ENCODE peak calls at places on chromosomes 13 and 19, in four cellular contexts. R, M, P and K are unnamed samples.

GRCh38 chr19:33447336-33448158 is 74.0 kb downstream of the CEBPG start:
- DNase-seq in M (no peak), P (no peak), R (no peak), K (no peak)

GRCh38 chr19:1136201-1136600 is 32.4 kb downstream of the GPX4 start:
- DNase-seq in M (no peak), P (no peak), R (no peak), K (no peak)

GRCh38 chr13:41610426-41610825 is 153.1 kb downstream of the RGCC start:
- DNase-seq in M (no peak), P (no peak), R (peak), K (peak)

GRCh38 chr13:92574499-92574898 is 652.1 kb upstream of the GPC6 start:
- DNase-seq in R (no peak), M (no peak), P (no peak), K (no peak)

GRCh38 chr13:24763596-24764275 is at the start of gene RNF17:
- DNase-seq in R (no peak), P (no peak), M (no peak), K (no peak)

GRCh38 chr19:2722541-2723344 is 1.6 kb upstream of the DIRAS1 start:
- DNase-seq in P (peak), R (peak), M (no peak), K (no peak)

GRCh38 chr13:43293986-43294880 is 270.8 kb downstream of the DNAJC15 start:
- DNase-seq in M (no peak), P (no peak), R (no peak), K (no peak)

GRCh38 chr13:45584816-45585215 is 30.7 kb downstream of the ERICH6B start:
- DNase-seq in R (peak), P (peak), M (no peak), K (peak)

GRCh38 chr13:90049989-90050671 is 1297.4 kb upstream of the MIR17HG start:
- DNase-seq in P (no peak), M (no peak), R (no peak), K (no peak)

GRCh38 chr13:60028021-60028420 is 135.7 kb downstream of the DIAPH3 start:
- DNase-seq in M (no peak), R (no peak), P (no peak), K (no peak)

GRCh38 chr13:71320452-71320851 is 546.6 kb downstream of the DACH1 start:
- DNase-seq in P (peak), R (peak), M (no peak), K (peak)

GRCh38 chr13:71699342-71699741 is 167.7 kb downstream of the DACH1 start:
- DNase-seq in R (no peak), P (no peak), M (no peak), K (no peak)

GRCh38 chr19:11191273-11191755 is 6.0 kb downstream of the KANK2 start:
- DNase-seq in M (no peak), R (peak), P (peak), K (no peak)

GRCh38 chr19:19160489-19161035 is 9.5 kb downstream of the MEF2B start:
- DNase-seq in R (no peak), M (peak), P (no peak), K (no peak)

GRCh38 chr13:103788061-103788652 is 721.9 kb upstream of the SLC10A2 start:
- DNase-seq in M (no peak), R (no peak), P (no peak), K (no peak)

GRCh38 chr19:40219721-40220276 is 1.6 kb upstream of the TTC9B start:
- DNase-seq in M (no peak), R (peak), P (peak), K (no peak)

GRCh38 chr13:38879278-38879677 is 111.4 kb downstream of the STOML3 start:
- DNase-seq in R (no peak), P (no peak), M (no peak), K (no peak)

GRCh38 chr13:33183431-33184130 is 102.0 kb downstream of the STARD13 start:
- DNase-seq in R (no peak), M (no peak), P (no peak), K (no peak)

GRCh38 chr19:55255618-55256423 is 3.0 kb downstream of the PPP6R1 start:
- DNase-seq in P (peak), R (peak), M (no peak), K (peak)

GRCh38 chr19:2819540-2820111 is at the start of gene ZNF554:
- DNase-seq in P (peak), R (peak), M (peak), K (peak)

GRCh38 chr19:34995551-34995950 is 4.6 kb upstream of the GRAMD1A start:
- DNase-seq in P (no peak), R (peak), M (no peak), K (peak)

GRCh38 chr19:33622505-33622808 is 704 bp downstream of the CHST8 start:
- DNase-seq in R (no peak), P (no peak), M (no peak), K (no peak)

GRCh38 chr19:17448190-17448967 is at the start of gene TMEM221:
- DNase-seq in R (peak), P (peak), M (no peak), K (no peak)
- TF ChIP-seq PHF8 in R (no peak), P (no peak), M (peak), K (peak)

GRCh38 chr19:30074741-30075460 is 132.9 kb downstream of the URI1 start:
- DNase-seq in P (no peak), R (no peak), M (no peak), K (no peak)

GRCh38 chr19:30077851-30078355 is 135.9 kb downstream of the URI1 start:
- DNase-seq in M (no peak), P (no peak), R (no peak), K (no peak)

GRCh38 chr19:30078381-30078910 is 136.4 kb downstream of the URI1 start:
- DNase-seq in M (no peak), R (no peak), P (no peak), K (no peak)

GRCh38 chr19:30076101-30076551 is 134.1 kb downstream of the URI1 start:
- DNase-seq in M (no peak), P (no peak), R (no peak), K (no peak)

GRCh38 chr19:30076751-30077670 is 135.0 kb downstream of the URI1 start:
- DNase-seq in R (no peak), M (no peak), P (no peak), K (no peak)
- TF ChIP-seq PHF8 in R (no peak), M (no peak), P (no peak), K (no peak)

DNA sequence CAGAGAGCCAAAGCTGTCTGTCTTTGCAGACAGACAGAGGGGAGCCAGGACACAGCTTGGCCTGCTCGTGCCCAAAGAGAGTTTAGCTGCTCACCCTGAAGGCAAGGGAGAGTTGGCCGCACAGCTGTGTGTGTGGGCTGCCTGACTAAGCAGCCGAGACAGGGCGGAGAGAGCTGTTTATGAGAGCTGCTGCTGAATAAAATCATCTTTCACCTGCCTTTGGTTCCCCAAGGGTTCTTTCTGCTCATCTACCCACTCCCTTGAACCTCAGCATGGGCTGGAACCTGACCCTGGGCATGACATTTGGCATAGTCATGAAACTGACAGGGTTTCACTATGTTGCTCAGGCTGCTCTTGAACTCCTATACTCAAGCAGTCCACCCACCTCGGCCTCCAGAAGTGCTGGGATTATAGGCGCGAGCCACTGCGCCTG is 98.2 kb downstream of the RBM26 start:
- DNase-seq in P (no peak), M (no peak), R (peak), K (no peak)
- TF ChIP-seq PHF8 in P (no peak), M (no peak), R (no peak), K (no peak)

GRCh38 chr19:12230751-12231733 is 63.6 kb downstream of the ZNF44 start:
- DNase-seq in P (no peak), R (no peak), M (no peak), K (no peak)
- TF ChIP-seq PHF8 in P (no peak), R (no peak), M (no peak), K (no peak)

GRCh38 chr13:80338781-80339577 is 1.9 kb downstream of the SPRY2 start:
- DNase-seq in M (no peak), R (peak), P (peak), K (peak)
- TF ChIP-seq PHF8 in M (no peak), R (no peak), P (peak), K (peak)

GRCh38 chr19:50628146-50628545 is 11.5 kb downstream of the SYT3 start:
- DNase-seq in M (no peak), P (no peak), R (no peak), K (no peak)
- TF ChIP-seq PHF8 in M (no peak), P (no peak), R (no peak), K (no peak)

GRCh38 chr19:50512112-50512998 is 1.4 kb downstream of the ASPDH start:
- DNase-seq in R (no peak), P (no peak), M (no peak), K (no peak)

GRCh38 chr19:50511069-50511822 is at the start of gene JOSD2:
- DNase-seq in M (peak), P (peak), R (peak), K (peak)

GRCh38 chr19:50510121-50510670 is 795 bp downstream of the JOSD2 start:
- DNase-seq in M (no peak), P (no peak), R (no peak), K (no peak)

GRCh38 chr19:50509366-50509765 is 1.6 kb downstream of the JOSD2 start:
- DNase-seq in M (no peak), R (no peak), P (peak), K (no peak)

GRCh38 chr19:50510700-50511068 is 307 bp downstream of the JOSD2 start:
- DNase-seq in M (no peak), R (no peak), P (no peak), K (no peak)
- TF ChIP-seq PHF8 in M (no peak), R (peak), P (no peak), K (no peak)

GRCh38 chr19:49147923-49148682 is 7.1 kb downstream of the HRC start:
- DNase-seq in P (peak), R (no peak), M (no peak), K (no peak)

GRCh38 chr19:49148784-49149651 is 6.2 kb downstream of the HRC start:
- DNase-seq in M (no peak), P (peak), R (peak), K (peak)

GRCh38 chr19:49149652-49150105 is 5.5 kb downstream of the HRC start:
- DNase-seq in M (no peak), R (peak), P (peak), K (peak)

GRCh38 chr19:49142866-49143335 is 12.3 kb downstream of the HRC start:
- DNase-seq in P (peak), R (peak), M (no peak), K (no peak)

GRCh38 chr19:49145485-49146407 is 9.4 kb downstream of the HRC start:
- DNase-seq in M (no peak), R (peak), P (peak), K (peak)
- TF ChIP-seq PHF8 in M (no peak), R (no peak), P (peak), K (peak)